ENCODE peak calls at places on chromosomes 2 and 18, in seven cellular contexts. Z, L, J, N, M, Y and H are unnamed samples.

GRCh38 chr2:72576861-72577260 is 249.0 kb downstream of the EXOC6B start:
- DNase-seq in Z (peak; percentile 53), L (no peak), J (no peak), N (no peak), M (no peak), Y (no peak), H (peak; percentile 82)

GRCh38 chr2:99337931-99338580 is 867 bp downstream of the EIF5B start:
- DNase-seq in Z (peak; percentile 12), L (peak; percentile 42), J (no peak), N (no peak), M (peak; percentile 41), Y (peak; percentile 9), H (peak; percentile 64)

GRCh38 chr18:5444269-5444668 is 99.5 kb downstream of the EPB41L3 start:
- DNase-seq in Z (peak; percentile 33), L (no peak), J (no peak), N (no peak), M (no peak), Y (no peak), H (no peak)

GRCh38 chr2:234463626-234464290 is 33.1 kb downstream of the ARL4C start:
- DNase-seq in Z (peak; percentile 76), L (no peak), J (no peak), N (no peak), M (no peak), Y (no peak), H (no peak)

GRCh38 chr2:185372188-185372587 is 366.4 kb upstream of the FSIP2 start:
- DNase-seq in Z (no peak), L (no peak), J (no peak), N (no peak), M (peak; percentile 22), Y (no peak), H (no peak)

GRCh38 chr2:122101319-122101718 is 345.9 kb downstream of the TSN start:
- DNase-seq in Z (no peak), L (peak; percentile 43), J (peak; percentile 50), N (no peak), M (no peak), Y (no peak), H (no peak)

GRCh38 chr2:23828256-23828980 is 98.5 kb downstream of the ATAD2B start:
- DNase-seq in Z (no peak), L (no peak), J (no peak), N (no peak), M (peak; percentile 29), Y (no peak), H (peak; percentile 63)

GRCh38 chr18:60044290-60045006 is 144.7 kb downstream of the PMAIP1 start:
- DNase-seq in Z (peak; percentile 80), L (no peak), J (no peak), N (no peak), M (no peak), Y (no peak), H (no peak)

GRCh38 chr2:85996591-85996990 is 107.8 kb upstream of the ST3GAL5 start:
- DNase-seq in Z (no peak), L (peak; percentile 89), J (peak; percentile 14), N (no peak), M (no peak), Y (peak; percentile 31), H (no peak)

GRCh38 chr2:150475479-150476212 is 11.8 kb downstream of the RND3 start:
- DNase-seq in Z (peak; percentile 23), L (no peak), J (no peak), N (no peak), M (no peak), Y (no peak), H (no peak)

GRCh38 chr2:6231166-6231565 is 539.0 kb downstream of the SOX11 start:
- DNase-seq in Z (no peak), L (no peak), J (no peak), N (no peak), M (no peak), Y (no peak), H (peak; percentile 77)

GRCh38 chr2:118321436-118322100 is 233.3 kb downstream of the INSIG2 start:
- DNase-seq in Z (no peak), L (peak; percentile 80), J (peak; percentile 64), N (no peak), M (no peak), Y (no peak), H (peak; percentile 4)

GRCh38 chr2:111519074-111519473 is 364.9 kb downstream of the ANAPC1 start:
- DNase-seq in Z (no peak), L (no peak), J (no peak), N (no peak), M (no peak), Y (no peak), H (no peak)
- H3K4ac ChIP-seq in Z (no peak overlapping the region), L (no peak overlapping the region), J (no peak overlapping the region), N (no peak overlapping the region), M (peak overlapping the region; percentile 43), Y (no peak overlapping the region), H (no peak overlapping the region)

GRCh38 chr2:20288941-20289340 is 61.7 kb downstream of the PUM2 start:
- DNase-seq in Z (no peak), L (no peak), J (no peak), N (no peak), M (no peak), Y (no peak), H (peak; percentile 63)
- H3K4ac ChIP-seq in Z (no peak overlapping the region), L (no peak overlapping the region), J (no peak overlapping the region), N (no peak overlapping the region), M (no peak overlapping the region), Y (no peak overlapping the region), H (no peak overlapping the region)

DNA sequence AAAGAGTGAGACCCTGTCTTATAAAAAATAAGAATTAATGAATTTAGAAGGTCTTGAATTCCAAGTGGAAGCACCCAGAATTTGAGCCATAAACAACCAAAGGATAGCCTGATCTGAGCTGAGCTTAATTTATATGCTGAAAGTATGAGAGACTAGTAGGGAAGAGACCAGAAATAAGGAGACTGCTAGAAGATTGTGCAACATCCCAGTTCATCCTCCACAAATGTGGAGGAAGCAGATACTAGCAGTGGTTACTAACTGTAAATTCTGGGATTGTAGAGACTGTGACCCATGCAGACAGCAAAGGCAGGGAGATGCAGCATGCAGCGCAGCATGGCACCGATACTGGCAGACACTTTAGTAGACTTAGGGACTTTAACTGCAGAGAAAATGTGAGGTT is 1.5 kb upstream of the SULT1C2 start:
- DNase-seq in Z (no peak), L (no peak), J (no peak), N (no peak), M (no peak), Y (no peak), H (no peak)
- H3K4ac ChIP-seq in Z (no peak overlapping the region), L (no peak overlapping the region), J (no peak overlapping the region), N (no peak overlapping the region), M (no peak overlapping the region), Y (no peak overlapping the region), H (no peak overlapping the region)

DNA sequence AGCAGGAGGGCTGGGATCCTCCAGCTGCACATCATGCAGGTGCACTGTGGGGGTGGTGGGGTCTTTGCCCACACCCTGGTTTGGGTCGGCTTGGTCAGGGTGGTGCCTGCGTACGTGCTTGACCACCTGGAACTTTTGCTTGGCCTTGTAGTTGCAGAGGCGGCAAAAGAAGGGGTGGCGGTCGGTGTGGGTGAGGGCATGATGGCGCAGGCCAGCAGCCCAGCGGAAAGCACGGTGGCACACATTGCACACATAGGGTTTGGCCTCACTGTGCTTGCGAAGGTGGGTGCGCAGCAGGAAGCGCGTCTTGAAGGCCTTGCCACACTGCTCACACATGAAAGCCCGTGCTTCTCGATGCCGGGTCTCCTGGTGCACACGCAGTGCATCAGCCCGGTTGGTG is 21.1 kb downstream of the ZNF142 start:
- DNase-seq in Z (no peak), L (no peak), J (no peak), N (no peak), M (no peak), Y (no peak), H (no peak)
- H3K4ac ChIP-seq in Z (no peak overlapping the region), L (no peak overlapping the region), J (no peak overlapping the region), N (no peak overlapping the region), M (no peak overlapping the region), Y (no peak overlapping the region), H (no peak overlapping the region)

DNA sequence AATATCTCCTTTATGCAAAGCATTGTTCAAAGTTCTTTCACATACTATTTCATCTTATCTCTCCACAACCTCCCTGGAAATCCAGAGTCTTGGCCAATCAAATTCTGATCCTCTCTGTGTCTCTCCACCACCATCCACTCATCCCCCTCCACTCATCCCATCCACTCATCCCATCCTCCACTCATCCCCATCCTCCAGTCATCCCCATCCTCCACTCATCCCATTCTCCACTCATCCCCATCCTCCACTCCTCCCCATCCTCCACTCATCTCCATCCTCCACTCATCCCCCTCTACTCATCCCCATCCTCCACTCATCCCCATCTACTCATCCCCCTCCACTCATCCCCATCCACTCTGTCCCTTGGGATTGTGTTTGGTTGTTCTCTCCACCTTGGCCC is 101.1 kb downstream of the BCL2 start:
- DNase-seq in Z (no peak), L (no peak), J (no peak), N (no peak), M (no peak), Y (no peak), H (no peak)
- H3K4ac ChIP-seq in Z (no peak overlapping the region), L (no peak overlapping the region), J (no peak overlapping the region), N (no peak overlapping the region), M (no peak overlapping the region), Y (no peak overlapping the region), H (no peak overlapping the region)

GRCh38 chr2:134461511-134461910 is 207.6 kb downstream of the MGAT5 start:
- DNase-seq in Z (peak; percentile 31), L (no peak), J (no peak), N (no peak), M (peak; percentile 70), Y (no peak), H (no peak)

GRCh38 chr2:134458950-134459349 is 205.1 kb downstream of the MGAT5 start:
- DNase-seq in Z (no peak), L (no peak), J (no peak), N (no peak), M (no peak), Y (no peak), H (no peak)

GRCh38 chr2:134458454-134458853 is 204.6 kb downstream of the MGAT5 start:
- DNase-seq in Z (no peak), L (no peak), J (no peak), N (no peak), M (no peak), Y (no peak), H (no peak)

GRCh38 chr2:134460583-134460998 is 206.7 kb downstream of the MGAT5 start:
- DNase-seq in Z (peak; percentile 47), L (peak; percentile 87), J (peak; percentile 91), N (peak; percentile 69), M (peak; percentile 63), Y (peak; percentile 40), H (peak; percentile 50)

GRCh38 chr2:134459706-134460406 is 206.0 kb downstream of the MGAT5 start:
- DNase-seq in Z (no peak), L (no peak), J (no peak), N (no peak), M (no peak), Y (no peak), H (no peak)
- H3K4ac ChIP-seq in Z (no peak overlapping the region), L (no peak overlapping the region), J (no peak overlapping the region), N (no peak overlapping the region), M (no peak overlapping the region), Y (no peak overlapping the region), H (no peak overlapping the region)

GRCh38 chr18:78753240-78753639 is 226.4 kb upstream of the SALL3 start:
- DNase-seq in Z (no peak), L (no peak), J (peak; percentile 19), N (no peak), M (no peak), Y (no peak), H (no peak)
- H3K4ac ChIP-seq in Z (no peak overlapping the region), L (no peak overlapping the region), J (no peak overlapping the region), N (no peak overlapping the region), M (no peak overlapping the region), Y (no peak overlapping the region), H (no peak overlapping the region)